ENCODE peak calls at places on chromosomes 2 and 18, in four cellular contexts. H is DND-41, P is body of pancreas, I is suprapubic skin. T is an unnamed sample.
A peak's percentile ranks its signal among the peaks of the same experiment; 100 is the strongest.

GRCh38 chr2:143717053-143717452 is 587.8 kb downstream of the ARHGAP15 start:
- DNase-seq in H (no peak), P (peak; percentile 27), I (no peak), T (no peak)

GRCh38 chr2:27720004-27720551 is 51.4 kb upstream of the MRPL33 start:
- DNase-seq in H (no peak), P (no peak), I (no peak), T (no peak)

GRCh38 chr2:68726608-68727367 is 7.8 kb upstream of the ARHGAP25 start:
- DNase-seq in H (peak; percentile 92), P (peak; percentile 29), I (no peak), T (peak; percentile 93)

GRCh38 chr2:14039134-14039533 is 593.4 kb upstream of the LRATD1 start:
- DNase-seq in H (no peak), P (no peak), I (no peak), T (no peak)

GRCh38 chr2:202577250-202578183 is 57.3 kb upstream of the FAM117B start:
- DNase-seq in H (no peak), P (no peak), I (no peak), T (no peak)

GRCh38 chr2:42556351-42556890 is 12.0 kb upstream of the MTA3 start:
- DNase-seq in H (no peak), P (no peak), I (no peak), T (no peak)

GRCh38 chr18:44599409-44599808 is 81.3 kb upstream of the SETBP1 start:
- DNase-seq in H (no peak), P (peak; percentile 40), I (no peak), T (no peak)

GRCh38 chr2:129705105-129705504 is 274.4 kb upstream of the RAB6C start:
- DNase-seq in H (no peak), P (no peak), I (no peak), T (no peak)

GRCh38 chr2:64212801-64213321 is 68.6 kb upstream of the PELI1 start:
- DNase-seq in H (no peak), P (no peak), I (no peak), T (peak; percentile 83)

GRCh38 chr18:10100236-10100635 is 186.4 kb downstream of the VAPA start:
- DNase-seq in H (no peak), P (no peak), I (no peak), T (no peak)

GRCh38 chr2:1593371-1594205 is 150.7 kb downstream of the PXDN start:
- DNase-seq in H (peak; percentile 34), P (no peak), I (no peak), T (no peak)

GRCh38 chr18:6370886-6371635 is 43.6 kb downstream of the L3MBTL4 start:
- DNase-seq in H (no peak), P (peak; percentile 88), I (no peak), T (no peak)
- H3K4me3 ChIP-seq in H (no peak overlapping the region), P (no peak overlapping the region), I (no peak overlapping the region), T (no peak overlapping the region)

DNA sequence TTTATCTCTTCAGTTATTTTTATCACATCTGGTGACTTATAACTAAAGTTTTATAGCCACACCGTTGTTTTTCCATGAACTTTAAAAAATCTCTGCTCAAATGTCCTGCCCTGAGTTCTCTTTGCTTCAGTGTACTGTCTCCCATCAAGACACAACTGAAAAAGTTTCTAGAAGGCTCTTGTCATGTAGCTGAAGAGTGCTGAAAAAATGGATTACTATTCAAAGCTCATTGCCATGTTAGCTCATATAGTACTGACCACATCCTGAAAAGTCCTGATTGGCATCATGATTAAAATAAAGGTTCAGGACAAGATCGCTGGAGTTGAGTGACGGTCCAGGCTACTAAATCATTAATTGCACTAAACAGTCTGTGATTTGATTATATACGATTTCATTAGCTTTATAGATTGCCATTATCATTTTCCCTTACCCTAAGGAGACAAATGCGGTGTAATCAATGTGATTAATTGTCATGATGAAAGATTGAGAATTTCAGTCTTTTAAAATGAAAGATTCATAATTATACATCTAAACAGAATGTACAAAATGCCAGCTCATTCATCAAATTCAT is 62.2 kb downstream of the MFSD6 start:
- DNase-seq in H (no peak), P (no peak), I (no peak), T (no peak)
- H3K27ac ChIP-seq in H (no peak overlapping the region), P (peak overlapping the region; percentile 51), I (peak overlapping the region; percentile 88), T (no peak overlapping the region)

DNA sequence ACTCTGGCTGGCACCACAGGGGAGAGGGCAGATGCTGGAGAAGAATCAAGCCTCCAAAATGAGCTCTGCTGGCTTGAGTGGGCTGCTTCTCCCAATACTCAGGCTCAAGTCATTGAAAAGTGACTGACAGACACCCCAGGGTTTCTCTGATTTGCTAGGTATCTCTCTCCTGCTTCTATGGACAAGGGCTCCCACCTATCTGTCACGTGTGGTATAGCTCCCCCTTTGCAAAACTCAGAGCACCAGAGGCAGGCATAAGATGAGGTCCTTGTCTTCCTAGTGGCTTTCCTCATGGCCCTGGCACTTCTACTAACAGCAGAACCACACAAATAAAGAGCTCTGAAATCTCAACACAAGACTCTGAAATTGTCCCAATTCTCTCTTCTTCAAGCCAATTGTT is 105.2 kb downstream of the GALNT14 start:
- DNase-seq in H (no peak), P (no peak), I (no peak), T (no peak)
- H3K4me3 ChIP-seq in H (no peak overlapping the region), P (no peak overlapping the region), I (no peak overlapping the region), T (no peak overlapping the region)

GRCh38 chr18:79856119-79857080 is 58.7 kb downstream of the KCNG2 start:
- DNase-seq in H (peak; percentile 47), P (peak; percentile 45), I (no peak), T (no peak)
- H3K27ac ChIP-seq in H (no peak overlapping the region), P (no peak overlapping the region), I (no peak overlapping the region), T (no peak overlapping the region)

GRCh38 chr2:207594245-207594644 is 30.9 kb downstream of the METTL21A start:
- DNase-seq in H (no peak), P (no peak), I (no peak), T (peak; percentile 15)
- H3K4me3 ChIP-seq in H (no peak overlapping the region), P (no peak overlapping the region), I (no peak overlapping the region), T (no peak overlapping the region)